ENCODE peak calls at places on chromosomes 16 and 17, in nine cellular contexts. U is GM23248, Q is ovary, I is H7, O is right lobe of liver, J is stomach, X is DND-41, S is BJ, V is colonic mucosa. W is an unnamed sample. For H3K36me3, the result is how much of the 10 kb centered on the place peaks cover.

GRCh38 chr17:76527430-76528111 is 9.9 kb downstream of the CYGB start:
- DNase-seq in U (no peak), Q (peak), I (peak), O (no peak), J (peak), X (peak), S (no peak), V (no peak), W (peak)

GRCh38 chr16:3431779-3432219 is 11.5 kb downstream of the ZNF597 start:
- DNase-seq in U (peak), Q (peak), I (no peak), O (peak), J (peak), X (no peak), S (no peak), V (peak), W (peak)

GRCh38 chr16:24036614-24037013 is 200.8 kb downstream of the PRKCB start:
- DNase-seq in U (peak), Q (no peak), I (peak), O (no peak), J (peak), X (peak), S (no peak), V (peak), W (no peak)

GRCh38 chr17:40314557-40314953 is 5.6 kb downstream of the RARA start:
- DNase-seq in U (peak), Q (peak), I (peak), O (peak), J (peak), X (peak), S (peak), V (peak), W (peak)

GRCh38 chr17:57350266-57350665 is 93.9 kb downstream of the MSI2 start:
- DNase-seq in U (no peak), Q (no peak), I (no peak), O (no peak), J (no peak), X (no peak), S (no peak), V (peak), W (no peak)

GRCh38 chr17:49111934-49112333 is 20.6 kb upstream of the B4GALNT2 start:
- DNase-seq in U (no peak), Q (no peak), I (no peak), O (no peak), J (no peak), X (no peak), S (no peak), V (no peak), W (no peak)

GRCh38 chr17:36461330-36462110 is 25.0 kb upstream of the ZNHIT3 start:
- DNase-seq in U (no peak), Q (no peak), I (peak), O (no peak), J (no peak), X (no peak), S (no peak), V (no peak), W (no peak)

GRCh38 chr17:76132574-76133338 is 8.3 kb downstream of the FOXJ1 start:
- DNase-seq in U (no peak), Q (no peak), I (peak), O (no peak), J (peak), X (no peak), S (no peak), V (peak), W (peak)

GRCh38 chr17:20920813-20921199 is 122.0 kb downstream of the USP22 start:
- DNase-seq in U (peak), Q (no peak), I (no peak), O (no peak), J (no peak), X (no peak), S (peak), V (no peak), W (no peak)

GRCh38 chr17:79045830-79046500 is 22.0 kb downstream of the C1QTNF1 start:
- DNase-seq in U (peak), Q (peak), I (peak), O (peak), J (peak), X (peak), S (no peak), V (peak), W (peak)

GRCh38 chr16:85963746-85964370 is 64.9 kb downstream of the IRF8 start:
- DNase-seq in U (peak), Q (peak), I (no peak), O (no peak), J (peak), X (no peak), S (peak), V (no peak), W (peak)

GRCh38 chr17:80064696-80065095 is 28.3 kb downstream of the CCDC40 start:
- DNase-seq in U (no peak), Q (no peak), I (peak), O (no peak), J (no peak), X (no peak), S (no peak), V (no peak), W (no peak)

GRCh38 chr16:29789775-29790182 is 772 bp upstream of the KIF22 start:
- DNase-seq in U (no peak), Q (peak), I (peak), O (no peak), J (no peak), X (no peak), S (no peak), V (no peak), W (no peak)

GRCh38 chr17:3032258-3033247 is 30.9 kb downstream of the OR1D5 start:
- DNase-seq in U (no peak), Q (no peak), I (no peak), O (no peak), J (no peak), X (no peak), S (no peak), V (no peak), W (peak)

GRCh38 chr16:89785523-89786155 is 30.8 kb downstream of the FANCA start:
- DNase-seq in U (no peak), Q (no peak), I (no peak), O (no peak), J (no peak), X (no peak), S (no peak), V (no peak), W (no peak)

GRCh38 chr17:52026075-52026474 is 132.4 kb downstream of the CA10 start:
- DNase-seq in U (no peak), Q (no peak), I (no peak), O (no peak), J (no peak), X (no peak), S (no peak), V (no peak), W (no peak)

GRCh38 chr17:43220511-43221125 is 7.8 kb downstream of the CCDC200 start:
- DNase-seq in U (no peak), Q (no peak), I (no peak), O (no peak), J (no peak), X (no peak), S (no peak), V (no peak), W (no peak)

GRCh38 chr17:4519361-4519788 is 20.7 kb downstream of the SPNS2 start:
- DNase-seq in U (no peak), Q (peak), I (peak), O (peak), J (peak), X (no peak), S (no peak), V (no peak), W (peak)

GRCh38 chr16:53071748-53072301 is 17.0 kb downstream of the CHD9 start:
- DNase-seq in U (no peak), Q (peak), I (no peak), O (peak), J (no peak), X (peak), S (no peak), V (no peak), W (peak)

GRCh38 chr16:526181-527014 is 1.1 kb upstream of the CAPN15 start:
- DNase-seq in U (peak), Q (peak), I (peak), O (no peak), J (peak), X (peak), S (no peak), V (no peak), W (peak)

GRCh38 chr17:1727258-1727789 is 2.8 kb downstream of the WDR81 start:
- DNase-seq in U (no peak), Q (peak), I (no peak), O (no peak), J (no peak), X (no peak), S (no peak), V (no peak), W (no peak)

GRCh38 chr16:769934-770333 is 9.4 kb downstream of the MSLN start:
- DNase-seq in U (no peak), Q (no peak), I (no peak), O (peak), J (no peak), X (no peak), S (no peak), V (no peak), W (no peak)

GRCh38 chr17:694239-694638 is 20.4 kb downstream of the VPS53 start:
- DNase-seq in U (peak), Q (no peak), I (no peak), O (no peak), J (no peak), X (no peak), S (peak), V (no peak), W (no peak)

GRCh38 chr16:71648921-71649320 is 22.9 kb downstream of the MARVELD3 start:
- DNase-seq in U (peak), Q (no peak), I (peak), O (no peak), J (no peak), X (no peak), S (no peak), V (no peak), W (no peak)

GRCh38 chr16:88865742-88866141 is 718 bp downstream of the PABPN1L start:
- DNase-seq in U (no peak), Q (no peak), I (no peak), O (no peak), J (no peak), X (no peak), S (no peak), V (no peak), W (no peak)

GRCh38 chr17:32518856-32519768 is 32.3 kb downstream of the CDK5R1 start:
- DNase-seq in U (peak), Q (peak), I (peak), O (peak), J (peak), X (peak), S (peak), V (peak), W (peak)

GRCh38 chr17:60169921-60170817 is 20.4 kb downstream of the CA4 start:
- DNase-seq in U (peak), Q (no peak), I (no peak), O (no peak), J (no peak), X (peak), S (no peak), V (peak), W (no peak)

GRCh38 chr17:42618442-42619150 is 9.1 kb downstream of the TUBG1 start:
- DNase-seq in U (no peak), Q (no peak), I (peak), O (peak), J (peak), X (no peak), S (no peak), V (peak), W (peak)

GRCh38 chr16:57134982-57135381 is 42.6 kb downstream of the CPNE2 start:
- DNase-seq in U (no peak), Q (no peak), I (no peak), O (no peak), J (no peak), X (no peak), S (no peak), V (peak), W (no peak)

GRCh38 chr17:17826340-17826708 is 10.5 kb downstream of the SREBF1 start:
- DNase-seq in U (no peak), Q (no peak), I (no peak), O (no peak), J (no peak), X (no peak), S (no peak), V (no peak), W (no peak)
- H3K36me3 ChIP-seq in U (under half), Q (under half), I (under half), O (under half), J (under half), X (under half), S (under half), V (under half), W (under half)

GRCh38 chr16:79066621-79067020 is 533.9 kb downstream of the MAF start:
- DNase-seq in U (no peak), Q (no peak), I (peak), O (no peak), J (peak), X (no peak), S (no peak), V (peak), W (no peak)
- H3K4me3 ChIP-seq in U (no peak), Q (no peak), I (no peak), O (no peak), J (no peak), X (no peak), S (no peak), V (no peak), W (no peak)

DNA sequence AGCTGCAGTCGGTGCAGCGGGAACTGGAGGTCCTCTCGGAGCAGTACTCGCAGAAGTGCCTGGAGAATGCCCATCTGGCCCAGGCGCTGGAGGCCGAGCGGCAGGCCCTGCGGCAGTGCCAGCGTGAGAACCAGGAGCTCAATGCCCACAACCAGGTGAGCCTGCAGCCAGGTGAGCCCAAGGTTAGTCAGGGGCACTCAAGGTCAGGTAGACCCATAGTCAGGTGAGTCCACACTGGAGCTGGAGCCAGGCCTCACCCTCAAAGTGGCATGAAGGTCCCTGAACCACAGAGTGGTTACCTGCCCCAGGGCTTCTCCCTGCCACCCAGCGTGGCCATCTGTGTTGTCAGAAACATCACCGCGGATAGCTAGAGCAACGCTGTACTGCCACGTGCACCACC is 32.2 kb downstream of the PLD6 start:
- DNase-seq in U (no peak), Q (no peak), I (no peak), O (no peak), J (no peak), X (no peak), S (no peak), V (no peak), W (no peak)
- H3K36me3 ChIP-seq in U (half or more), Q (under half), I (under half), O (half or more), J (half or more), X (half or more), S (half or more), V (under half), W (half or more)

DNA sequence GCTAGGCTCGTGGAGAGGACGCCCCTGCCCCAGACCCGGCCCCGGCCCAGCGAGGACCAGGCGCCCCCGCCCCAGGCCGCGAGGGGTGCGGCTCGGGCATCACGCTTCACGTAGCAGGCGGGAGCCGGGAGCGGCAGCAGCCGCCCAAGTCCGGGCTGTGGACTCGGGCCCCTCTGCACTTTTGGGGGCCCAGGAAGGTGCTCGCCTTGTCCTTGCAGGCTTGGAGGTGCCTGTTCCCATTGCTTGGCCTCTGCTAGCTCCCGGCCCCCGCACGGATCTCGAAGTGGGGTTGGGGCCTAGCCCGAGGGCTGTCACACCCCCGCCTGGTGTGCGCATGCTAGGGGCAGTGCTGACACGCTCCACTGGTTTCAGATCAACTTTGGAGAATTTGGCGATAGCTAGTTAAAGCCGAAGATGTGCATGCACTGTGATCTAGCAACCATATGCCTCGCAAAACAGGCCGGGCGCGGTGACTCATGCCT is 55.7 kb downstream of the WSB1 start:
- DNase-seq in U (no peak), Q (peak), I (peak), O (no peak), J (no peak), X (no peak), S (no peak), V (peak), W (no peak)
- H3K4me3 ChIP-seq in U (no peak), Q (no peak), I (peak), O (peak), J (peak), X (no peak), S (no peak), V (peak), W (peak)

GRCh38 chr16:67204076-67204475 is 5.1 kb downstream of the ELMO3 start:
- DNase-seq in U (no peak), Q (no peak), I (no peak), O (no peak), J (no peak), X (no peak), S (no peak), V (no peak), W (no peak)
- H3K36me3 ChIP-seq in U (under half), Q (under half), I (under half), O (under half), J (under half), X (half or more), S (under half), V (under half), W (under half)

GRCh38 chr16:20236890-20237289 is 90.4 kb downstream of the GP2 start:
- DNase-seq in U (no peak), Q (no peak), I (no peak), O (no peak), J (no peak), X (no peak), S (no peak), V (no peak), W (no peak)

GRCh38 chr16:20241321-20241720 is 86.0 kb downstream of the GP2 start:
- DNase-seq in U (no peak), Q (no peak), I (no peak), O (no peak), J (no peak), X (peak), S (no peak), V (no peak), W (no peak)

GRCh38 chr16:20243731-20244281 is 83.5 kb downstream of the GP2 start:
- DNase-seq in U (no peak), Q (no peak), I (no peak), O (no peak), J (no peak), X (no peak), S (no peak), V (no peak), W (no peak)

GRCh38 chr16:20242568-20243240 is 84.6 kb downstream of the GP2 start:
- DNase-seq in U (no peak), Q (no peak), I (no peak), O (no peak), J (no peak), X (no peak), S (no peak), V (no peak), W (no peak)
- H3K4me3 ChIP-seq in U (no peak), Q (no peak), I (no peak), O (no peak), J (no peak), X (no peak), S (no peak), V (no peak), W (no peak)

GRCh38 chr17:8145811-8146210 is 6.4 kb downstream of the PER1 start:
- DNase-seq in U (no peak), Q (peak), I (peak), O (no peak), J (no peak), X (no peak), S (no peak), V (no peak), W (peak)

GRCh38 chr17:8146381-8147140 is 5.6 kb downstream of the PER1 start:
- DNase-seq in U (no peak), Q (peak), I (peak), O (no peak), J (no peak), X (no peak), S (no peak), V (no peak), W (no peak)

GRCh38 chr17:8143581-8144400 is 8.4 kb downstream of the PER1 start:
- DNase-seq in U (no peak), Q (peak), I (no peak), O (peak), J (no peak), X (no peak), S (no peak), V (no peak), W (peak)

GRCh38 chr17:8142887-8143580 is 9.2 kb downstream of the PER1 start:
- DNase-seq in U (no peak), Q (peak), I (no peak), O (peak), J (no peak), X (no peak), S (no peak), V (no peak), W (no peak)

GRCh38 chr17:8144401-8145295 is 7.6 kb downstream of the PER1 start:
- DNase-seq in U (no peak), Q (peak), I (peak), O (peak), J (no peak), X (no peak), S (no peak), V (no peak), W (peak)
- H3K36me3 ChIP-seq in U (under half), Q (under half), I (under half), O (half or more), J (half or more), X (half or more), S (half or more), V (under half), W (half or more)

W was measured in lower lobe of right lung.